ENCODE peak calls at places on chromosomes 2 and 18, in ten cellular contexts. T is G401, H is naive B cell, E is NCI-H1417 treated with DMSO at 0.1 percent for 48 hours, P is kidney tubule cell, B is bronchial epithelial cell, L is GM04504, Y is T-cell, F is H7, C is NCI-H774. K is an unnamed sample.

GRCh38 chr18:40672590-40672989 is 1282.4 kb upstream of the PIK3C3 start:
- DNase-seq in T (no peak), H (no peak), E (no peak), P (no peak), B (no peak), L (no peak), Y (no peak), F (peak; percentile 2), C (no peak), K (no peak)

GRCh38 chr18:21900594-21901352 is 160.2 kb downstream of the MIB1 start:
- DNase-seq in T (no peak), H (no peak), E (no peak), P (no peak), B (no peak), L (no peak), Y (no peak), F (no peak), C (no peak), K (no peak)

GRCh38 chr2:46358713-46359112 is 61.5 kb downstream of the EPAS1 start:
- DNase-seq in T (no peak), H (no peak), E (no peak), P (no peak), B (no peak), L (no peak), Y (no peak), F (no peak), C (no peak), K (no peak)

GRCh38 chr18:48785091-48785614 is 165.6 kb downstream of the SMAD7 start:
- DNase-seq in T (no peak), H (peak; percentile 75), E (no peak), P (no peak), B (no peak), L (no peak), Y (no peak), F (no peak), C (no peak), K (no peak)

GRCh38 chr2:85737481-85737880 is 16.3 kb upstream of the ATOH8 start:
- DNase-seq in T (no peak), H (no peak), E (no peak), P (peak; percentile 84), B (peak; percentile 73), L (peak; percentile 89), Y (no peak), F (no peak), C (no peak), K (peak; percentile 59)

GRCh38 chr18:79796531-79797390 is 977 bp upstream of the KCNG2 start:
- DNase-seq in T (no peak), H (no peak), E (no peak), P (no peak), B (no peak), L (no peak), Y (no peak), F (peak; percentile 74), C (no peak), K (no peak)

GRCh38 chr2:62287895-62288589 is 92.1 kb downstream of the B3GNT2 start:
- DNase-seq in T (no peak), H (no peak), E (peak; percentile 89), P (peak; percentile 98), B (peak; percentile 78), L (no peak), Y (peak; percentile 28), F (no peak), C (peak; percentile 46), K (peak; percentile 22)

GRCh38 chr18:45335644-45336043 is 279.6 kb upstream of the SLC14A2 start:
- DNase-seq in T (no peak), H (no peak), E (no peak), P (peak; percentile 74), B (peak; percentile 91), L (no peak), Y (no peak), F (no peak), C (no peak), K (no peak)

GRCh38 chr18:13232060-13232917 is 13.7 kb downstream of the LDLRAD4 start:
- DNase-seq in T (peak; percentile 84), H (no peak), E (no peak), P (no peak), B (no peak), L (no peak), Y (no peak), F (no peak), C (no peak), K (no peak)

GRCh38 chr2:80869858-80870438 is 565.4 kb upstream of the LRRTM1 start:
- DNase-seq in T (no peak), H (no peak), E (no peak), P (no peak), B (no peak), L (no peak), Y (no peak), F (no peak), C (no peak), K (no peak)

GRCh38 chr2:86290596-86291327 is 46.7 kb downstream of the REEP1 start:
- DNase-seq in T (no peak), H (no peak), E (no peak), P (no peak), B (no peak), L (no peak), Y (no peak), F (no peak), C (no peak), K (peak; percentile 47)

GRCh38 chr18:73646196-73646595 is 501.4 kb downstream of the FBXO15 start:
- DNase-seq in T (no peak), H (no peak), E (no peak), P (no peak), B (peak; percentile 21), L (no peak), Y (no peak), F (no peak), C (no peak), K (no peak)

GRCh38 chr18:48304906-48305693 is 104.1 kb downstream of the ZBTB7C start:
- DNase-seq in T (no peak), H (no peak), E (peak; percentile 71), P (no peak), B (no peak), L (no peak), Y (no peak), F (no peak), C (no peak), K (no peak)

GRCh38 chr18:22913861-22914260 is 19.3 kb upstream of the RBBP8 start:
- DNase-seq in T (no peak), H (no peak), E (peak; percentile 75), P (peak; percentile 79), B (peak; percentile 99), L (no peak), Y (no peak), F (peak; percentile 7), C (peak; percentile 76), K (no peak)

GRCh38 chr2:223044092-223044836 is 7.7 kb upstream of the KCNE4 start:
- DNase-seq in T (no peak), H (no peak), E (no peak), P (no peak), B (no peak), L (no peak), Y (no peak), F (no peak), C (no peak), K (peak; percentile 69)

GRCh38 chr2:43462866-43463641 is 132.8 kb downstream of the THADA start:
- DNase-seq in T (no peak), H (no peak), E (peak; percentile 55), P (no peak), B (no peak), L (no peak), Y (no peak), F (no peak), C (peak; percentile 13), K (no peak)

GRCh38 chr2:101574622-101575021 is 99.7 kb upstream of the RFX8 start:
- DNase-seq in T (no peak), H (no peak), E (no peak), P (no peak), B (peak; percentile 20), L (no peak), Y (no peak), F (no peak), C (no peak), K (no peak)

K was measured in mesenchymal stem cell.